ENCODE peak calls at places on chromosomes 16 and 17, in ten cellular contexts. O is NCI-H82; Z is AG09309; U is brain microvascular endothelial cell; J is stimulated activated CD4-positive, alpha-beta T cell treated with anti-CD3 and anti-CD28 coated beads, Interleukin-2, amount 100 ng/mL, for 48 hours; M is astrocyte of the spinal cord; A is GM04503; R is PC-3; C is HS-27A; D is NT2/D1. W is an unnamed sample.

GRCh38 chr17:41710472-41711090 is 1.6 kb upstream of the GAST start:
- DNase-seq in R (peak), O (no peak), C (no peak), D (no peak), J (no peak), A (peak), M (peak), U (peak), Z (no peak), W (peak)

GRCh38 chr17:74407384-74407783 is 24.5 kb upstream of the GPRC5C start:
- DNase-seq in A (no peak), R (no peak), C (no peak), U (no peak), D (no peak), O (no peak), Z (no peak), J (no peak), M (no peak), W (no peak)

GRCh38 chr16:65681406-65681805 is 559.5 kb upstream of the CDH11 start:
- DNase-seq in A (no peak), C (no peak), J (no peak), Z (no peak), M (no peak), R (no peak), D (no peak), U (no peak), O (no peak), W (no peak)

GRCh38 chr17:50060951-50061712 is 5.2 kb downstream of the ITGA3 start:
- DNase-seq in U (no peak), O (no peak), J (no peak), A (no peak), M (peak), Z (no peak), R (peak), D (no peak), C (no peak), W (no peak)

GRCh38 chr17:46898364-46898763 is 24.6 kb upstream of the GOSR2 start:
- DNase-seq in C (no peak), A (no peak), O (no peak), Z (no peak), U (no peak), R (no peak), J (no peak), D (no peak), M (no peak), W (no peak)

GRCh38 chr17:8994319-8994718 is 27.0 kb upstream of the NTN1 start:
- DNase-seq in M (peak), U (peak), R (peak), C (no peak), O (peak), D (peak), A (no peak), Z (no peak), J (peak), W (peak)

GRCh38 chr16:65122974-65123845 is 1.3 kb upstream of the CDH11 start:
- DNase-seq in J (no peak), A (no peak), D (no peak), M (peak), R (peak), C (no peak), Z (no peak), U (no peak), O (peak), W (no peak)

GRCh38 chr17:17809527-17810373 is 27.0 kb downstream of the SREBF1 start:
- DNase-seq in M (peak), O (peak), Z (no peak), U (peak), A (no peak), J (no peak), D (no peak), C (no peak), R (no peak), W (peak)

GRCh38 chr16:31700200-31700529 is 172.5 kb downstream of the AHSP start:
- DNase-seq in C (no peak), O (peak), J (no peak), Z (no peak), A (no peak), R (peak), M (no peak), U (no peak), D (no peak), W (no peak)

GRCh38 chr16:24736758-24737157 is 7.3 kb downstream of the TNRC6A start:
- DNase-seq in C (no peak), Z (no peak), J (no peak), U (no peak), R (no peak), A (no peak), D (no peak), O (no peak), M (no peak), W (no peak)

GRCh38 chr17:33469911-33470310 is 176.8 kb upstream of the ASIC2 start:
- DNase-seq in U (peak), O (peak), C (no peak), J (no peak), D (no peak), R (no peak), M (peak), A (peak), Z (no peak), W (peak)

GRCh38 chr16:57993452-57993851 is 7.0 kb downstream of the ZNF319 start:
- DNase-seq in R (no peak), O (no peak), A (no peak), M (no peak), U (no peak), Z (no peak), C (no peak), J (no peak), D (no peak), W (no peak)

GRCh38 chr16:12120331-12120981 is 143.9 kb downstream of the SNX29 start:
- DNase-seq in O (no peak), U (peak), R (no peak), M (peak), D (no peak), J (no peak), C (no peak), Z (no peak), A (no peak), W (no peak)

GRCh38 chr16:53445534-53445933 is 11.3 kb downstream of the RBL2 start:
- DNase-seq in O (no peak), J (no peak), C (no peak), D (no peak), Z (no peak), A (no peak), R (peak), U (peak), M (no peak), W (no peak)

GRCh38 chr17:45326566-45326965 is 9.7 kb upstream of the MAP3K14 start:
- DNase-seq in M (no peak), Z (no peak), C (no peak), A (no peak), O (peak), D (no peak), J (no peak), R (no peak), U (no peak), W (peak)

GRCh38 chr16:10388987-10389386 is 3.1 kb downstream of the ATF7IP2 start:
- DNase-seq in C (no peak), M (no peak), A (no peak), O (no peak), R (no peak), U (no peak), Z (no peak), J (no peak), D (no peak), W (no peak)

GRCh38 chr16:88367560-88367959 is 15.2 kb upstream of the ZNF469 start:
- DNase-seq in O (no peak), R (no peak), M (no peak), Z (no peak), D (no peak), C (no peak), J (no peak), U (no peak), A (no peak), W (no peak)

GRCh38 chr17:80798595-80799552 is 192.8 kb upstream of the CHMP6 start:
- DNase-seq in O (no peak), D (no peak), R (no peak), M (no peak), Z (no peak), J (no peak), C (no peak), A (no peak), U (no peak), W (no peak)

GRCh38 chr17:30819941-30820705 is 4.4 kb downstream of the CRLF3 start:
- DNase-seq in D (no peak), R (no peak), J (no peak), M (no peak), A (no peak), U (no peak), Z (no peak), C (no peak), O (no peak), W (peak)

GRCh38 chr17:7391307-7391706 is 3.0 kb downstream of the PLSCR3 start:
- DNase-seq in O (no peak), M (no peak), U (no peak), J (no peak), A (no peak), C (no peak), R (no peak), D (no peak), Z (no peak), W (no peak)

GRCh38 chr17:70184770-70185169 is 15.4 kb downstream of the KCNJ2 start:
- DNase-seq in M (peak), O (no peak), J (no peak), R (peak), U (peak), C (no peak), A (peak), D (no peak), Z (peak), W (no peak)

GRCh38 chr17:81323411-81323868 is 28.3 kb upstream of the SLC38A10 start:
- DNase-seq in R (no peak), Z (no peak), C (no peak), D (no peak), U (no peak), M (no peak), J (no peak), A (no peak), O (no peak), W (no peak)

GRCh38 chr17:63278731-63279442 is 167.2 kb downstream of the CYB561 start:
- DNase-seq in M (no peak), J (no peak), R (no peak), C (no peak), U (no peak), D (no peak), O (no peak), A (no peak), Z (no peak), W (no peak)

GRCh38 chr16:5056347-5056746 is 9.4 kb downstream of the C16orf89 start:
- DNase-seq in U (peak), J (peak), D (no peak), C (no peak), A (no peak), M (no peak), Z (no peak), R (peak), O (peak), W (no peak)

GRCh38 chr16:85639529-85640253 is 26.6 kb downstream of the GSE1 start:
- DNase-seq in M (no peak), C (no peak), O (no peak), R (no peak), D (no peak), J (no peak), Z (no peak), U (no peak), A (no peak), W (no peak)

GRCh38 chr17:17035490-17035889 is 6.8 kb upstream of the MPRIP start:
- DNase-seq in U (no peak), C (no peak), M (no peak), Z (no peak), R (no peak), A (no peak), J (no peak), O (no peak), D (no peak), W (no peak)

GRCh38 chr17:66272699-66273390 is 29.6 kb upstream of the PRKCA start:
- DNase-seq in C (peak), D (no peak), U (peak), M (peak), O (no peak), J (no peak), Z (peak), R (peak), A (peak), W (no peak)

GRCh38 chr17:40103082-40103741 is 2.8 kb upstream of the NR1D1 start:
- DNase-seq in O (no peak), M (no peak), C (no peak), D (no peak), R (no peak), A (no peak), J (no peak), Z (no peak), U (no peak), W (no peak)

GRCh38 chr16:88116121-88116900 is 165.1 kb downstream of the BANP start:
- DNase-seq in O (no peak), Z (no peak), D (no peak), R (peak), J (no peak), U (peak), A (no peak), M (peak), C (no peak), W (no peak)

GRCh38 chr17:4969551-4970231 is 2.1 kb upstream of the SPAG7 start:
- DNase-seq in C (no peak), A (no peak), R (no peak), J (peak), M (peak), O (no peak), Z (no peak), U (no peak), D (no peak), W (no peak)

GRCh38 chr17:31115168-31115567 is 20.4 kb downstream of the NF1 start:
- DNase-seq in Z (no peak), A (no peak), J (no peak), U (no peak), R (no peak), M (peak), D (no peak), C (no peak), O (no peak), W (no peak)

GRCh38 chr17:31541559-31541958 is 150.1 kb downstream of the RAB11FIP4 start:
- DNase-seq in O (peak), U (no peak), J (no peak), C (no peak), Z (no peak), R (no peak), M (no peak), D (no peak), A (no peak), W (no peak)

GRCh38 chr16:27816561-27816960 is 247.0 kb downstream of the GSG1L start:
- DNase-seq in D (no peak), Z (no peak), O (no peak), M (no peak), R (no peak), U (no peak), C (no peak), J (no peak), A (no peak), W (no peak)

GRCh38 chr17:35804658-35805192 is 4.6 kb upstream of the TAF15 start:
- DNase-seq in O (peak), J (no peak), M (peak), D (peak), C (no peak), R (peak), Z (peak), A (peak), U (peak), W (peak)

GRCh38 chr16:25257956-25258855 is 561 bp upstream of the ZKSCAN2 start:
- DNase-seq in U (peak), J (peak), D (peak), M (peak), O (peak), C (peak), R (peak), Z (peak), A (peak), W (peak)

GRCh38 chr16:46731691-46732555 is 16.2 kb downstream of the MYLK3 start:
- DNase-seq in M (no peak), U (no peak), J (no peak), O (no peak), C (no peak), A (no peak), D (no peak), Z (no peak), R (no peak), W (no peak)

W was measured in trophoblast cell.